ENCODE peak calls at places on chromosomes 16 and 17, in eight cellular contexts. One of them, this sample, is unnamed.

GRCh38 chr17:72774251-72774650 is 318.2 kb downstream of the SLC39A11 start:
- DNase-seq in cardiac muscle cell: no peak
- DNase-seq in left ventricle myocardium inferior: no peak
- DNase-seq in tibial artery: no peak
- DNase-seq in CD8-positive, alpha-beta T cell: no peak
- DNase-seq in AG04450: no peak
- DNase-seq in endodermal cell: no peak
- DNase-seq in GM23248: no peak
- DNase-seq in this sample: no peak

GRCh38 chr16:67481561-67482259 is 753 bp upstream of the ATP6V0D1 start:
- DNase-seq in cardiac muscle cell: no peak
- DNase-seq in left ventricle myocardium inferior: peak; percentile 48
- DNase-seq in tibial artery: no peak
- DNase-seq in CD8-positive, alpha-beta T cell: peak; percentile 20
- DNase-seq in AG04450: no peak
- DNase-seq in endodermal cell: no peak
- DNase-seq in GM23248: peak; percentile 60
- DNase-seq in this sample: peak; percentile 58

GRCh38 chr16:81707411-81708321 is 71.4 kb upstream of the PLCG2 start:
- DNase-seq in cardiac muscle cell: no peak
- DNase-seq in left ventricle myocardium inferior: peak; percentile 16
- DNase-seq in tibial artery: no peak
- DNase-seq in CD8-positive, alpha-beta T cell: no peak
- DNase-seq in AG04450: no peak
- DNase-seq in endodermal cell: no peak
- DNase-seq in GM23248: peak; percentile 80
- DNase-seq in this sample: no peak

GRCh38 chr17:59501690-59502089 is 63.7 kb upstream of the DHX40 start:
- DNase-seq in cardiac muscle cell: no peak
- DNase-seq in left ventricle myocardium inferior: no peak
- DNase-seq in tibial artery: no peak
- DNase-seq in CD8-positive, alpha-beta T cell: no peak
- DNase-seq in AG04450: no peak
- DNase-seq in endodermal cell: no peak
- DNase-seq in GM23248: no peak
- DNase-seq in this sample: no peak

GRCh38 chr16:68116256-68116853 is 31.2 kb downstream of the NFATC3 start:
- DNase-seq in cardiac muscle cell: no peak
- DNase-seq in left ventricle myocardium inferior: no peak
- DNase-seq in tibial artery: no peak
- DNase-seq in CD8-positive, alpha-beta T cell: no peak
- DNase-seq in AG04450: no peak
- DNase-seq in endodermal cell: no peak
- DNase-seq in GM23248: peak; percentile 61
- DNase-seq in this sample: no peak

GRCh38 chr17:35390156-35390555 is 16.7 kb upstream of the SLFN11 start:
- DNase-seq in cardiac muscle cell: no peak
- DNase-seq in left ventricle myocardium inferior: no peak
- DNase-seq in tibial artery: no peak
- DNase-seq in CD8-positive, alpha-beta T cell: no peak
- DNase-seq in AG04450: no peak
- DNase-seq in endodermal cell: peak; percentile 56
- DNase-seq in GM23248: no peak
- DNase-seq in this sample: no peak

GRCh38 chr16:50696575-50697420 is 3.4 kb downstream of the NOD2 start:
- DNase-seq in cardiac muscle cell: no peak
- DNase-seq in left ventricle myocardium inferior: peak; percentile 81
- DNase-seq in tibial artery: peak; percentile 83
- DNase-seq in CD8-positive, alpha-beta T cell: no peak
- DNase-seq in AG04450: no peak
- DNase-seq in endodermal cell: peak; percentile 39
- DNase-seq in GM23248: peak; percentile 75
- DNase-seq in this sample: peak; percentile 88

GRCh38 chr17:68221786-68222185 is 26.1 kb upstream of the AMZ2 start:
- DNase-seq in cardiac muscle cell: no peak
- DNase-seq in left ventricle myocardium inferior: no peak
- DNase-seq in tibial artery: no peak
- DNase-seq in CD8-positive, alpha-beta T cell: no peak
- DNase-seq in AG04450: no peak
- DNase-seq in endodermal cell: no peak
- DNase-seq in GM23248: no peak
- DNase-seq in this sample: no peak

GRCh38 chr17:20279631-20280030 is 187.7 kb downstream of the LGALS9B start:
- DNase-seq in cardiac muscle cell: no peak
- DNase-seq in left ventricle myocardium inferior: no peak
- DNase-seq in tibial artery: no peak
- DNase-seq in CD8-positive, alpha-beta T cell: no peak
- DNase-seq in AG04450: no peak
- DNase-seq in endodermal cell: peak; percentile 31
- DNase-seq in GM23248: no peak
- DNase-seq in this sample: no peak

GRCh38 chr17:47266782-47267181 is 13.2 kb downstream of the ITGB3 start:
- DNase-seq in cardiac muscle cell: no peak
- DNase-seq in left ventricle myocardium inferior: no peak
- DNase-seq in tibial artery: no peak
- DNase-seq in CD8-positive, alpha-beta T cell: no peak
- DNase-seq in AG04450: no peak
- DNase-seq in endodermal cell: no peak
- DNase-seq in GM23248: peak; percentile 36
- DNase-seq in this sample: no peak

GRCh38 chr17:21298983-21299519 is 14.5 kb downstream of the MAP2K3 start:
- DNase-seq in cardiac muscle cell: no peak
- DNase-seq in left ventricle myocardium inferior: no peak
- DNase-seq in tibial artery: no peak
- DNase-seq in CD8-positive, alpha-beta T cell: no peak
- DNase-seq in AG04450: no peak
- DNase-seq in endodermal cell: no peak
- DNase-seq in GM23248: peak; percentile 1
- DNase-seq in this sample: no peak

GRCh38 chr16:48864055-48864454 is 254.1 kb upstream of the N4BP1 start:
- DNase-seq in cardiac muscle cell: no peak
- DNase-seq in left ventricle myocardium inferior: no peak
- DNase-seq in tibial artery: no peak
- DNase-seq in CD8-positive, alpha-beta T cell: no peak
- DNase-seq in AG04450: no peak
- DNase-seq in endodermal cell: peak; percentile 66
- DNase-seq in GM23248: no peak
- DNase-seq in this sample: no peak

GRCh38 chr17:42389135-42389417 is 834 bp upstream of the STAT3 start:
- DNase-seq in cardiac muscle cell: no peak
- DNase-seq in left ventricle myocardium inferior: no peak
- DNase-seq in tibial artery: no peak
- DNase-seq in CD8-positive, alpha-beta T cell: no peak
- DNase-seq in AG04450: no peak
- DNase-seq in endodermal cell: no peak
- DNase-seq in GM23248: no peak
- DNase-seq in this sample: no peak

GRCh38 chr16:14629612-14629918 is 495 bp downstream of the PARN start:
- DNase-seq in cardiac muscle cell: no peak
- DNase-seq in left ventricle myocardium inferior: no peak
- DNase-seq in tibial artery: no peak
- DNase-seq in CD8-positive, alpha-beta T cell: no peak
- DNase-seq in AG04450: no peak
- DNase-seq in endodermal cell: no peak
- DNase-seq in GM23248: peak; percentile 50
- DNase-seq in this sample: no peak

GRCh38 chr17:45314761-45315549 is 1.9 kb downstream of the MAP3K14 start:
- DNase-seq in cardiac muscle cell: no peak
- DNase-seq in left ventricle myocardium inferior: no peak
- DNase-seq in tibial artery: no peak
- DNase-seq in CD8-positive, alpha-beta T cell: no peak
- DNase-seq in AG04450: no peak
- DNase-seq in endodermal cell: no peak
- DNase-seq in GM23248: peak; percentile 58
- DNase-seq in this sample: no peak

GRCh38 chr17:45312477-45313418 is 4.1 kb downstream of the MAP3K14 start:
- DNase-seq in cardiac muscle cell: no peak
- DNase-seq in left ventricle myocardium inferior: no peak
- DNase-seq in tibial artery: no peak
- DNase-seq in CD8-positive, alpha-beta T cell: no peak
- DNase-seq in AG04450: no peak
- DNase-seq in endodermal cell: peak; percentile 45
- DNase-seq in GM23248: peak; percentile 42
- DNase-seq in this sample: no peak

GRCh38 chr17:45315583-45316270 is 1.1 kb downstream of the MAP3K14 start:
- DNase-seq in cardiac muscle cell: no peak
- DNase-seq in left ventricle myocardium inferior: no peak
- DNase-seq in tibial artery: no peak
- DNase-seq in CD8-positive, alpha-beta T cell: no peak
- DNase-seq in AG04450: no peak
- DNase-seq in endodermal cell: peak; percentile 57
- DNase-seq in GM23248: no peak
- DNase-seq in this sample: no peak

GRCh38 chr17:45313419-45313771 is 3.4 kb downstream of the MAP3K14 start:
- DNase-seq in cardiac muscle cell: no peak
- DNase-seq in left ventricle myocardium inferior: no peak
- DNase-seq in tibial artery: no peak
- DNase-seq in CD8-positive, alpha-beta T cell: no peak
- DNase-seq in AG04450: no peak
- DNase-seq in endodermal cell: no peak
- DNase-seq in GM23248: no peak
- DNase-seq in this sample: no peak

DNA sequence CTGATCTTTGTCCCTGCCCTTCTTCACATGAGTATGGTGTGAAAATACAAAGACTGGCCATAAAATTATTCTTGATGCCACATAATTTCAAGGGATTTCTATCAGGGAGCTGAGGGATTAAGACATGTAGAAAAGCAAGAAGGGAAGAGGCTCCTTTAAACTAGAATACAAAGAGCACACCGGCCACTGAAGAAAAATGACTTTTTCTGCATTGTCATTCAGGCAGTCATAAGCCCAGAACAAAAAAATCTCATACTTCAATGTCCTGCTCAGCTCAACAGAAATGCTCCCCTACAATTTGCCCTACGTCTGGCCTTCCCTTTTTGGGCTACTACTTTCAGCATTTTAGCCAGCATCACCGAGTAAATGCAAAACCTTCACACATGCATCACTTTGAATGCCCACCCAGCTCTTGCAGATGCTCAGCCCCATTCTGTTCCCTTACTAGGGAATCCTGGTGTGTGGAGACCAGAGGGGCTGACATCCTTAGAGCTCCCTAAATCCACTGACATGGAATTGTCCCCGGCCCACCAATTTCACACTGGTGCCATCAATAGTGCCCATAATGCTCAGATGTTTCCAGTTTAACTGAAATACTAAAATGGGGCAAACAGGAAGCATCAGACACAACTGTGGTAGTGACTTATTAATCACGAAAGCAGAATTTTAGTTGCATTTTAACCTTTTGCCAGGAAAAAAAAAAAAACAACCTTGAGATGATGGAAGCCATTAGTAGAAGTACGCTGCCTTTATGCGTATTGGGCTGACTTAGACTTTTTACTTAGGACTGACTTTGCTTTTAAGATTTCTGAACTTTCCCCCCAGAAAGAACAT is 2.7 kb downstream of the MAP3K14 start:
- DNase-seq in cardiac muscle cell: no peak
- DNase-seq in left ventricle myocardium inferior: no peak
- DNase-seq in tibial artery: no peak
- DNase-seq in CD8-positive, alpha-beta T cell: no peak
- DNase-seq in AG04450: no peak
- DNase-seq in endodermal cell: no peak
- DNase-seq in GM23248: no peak
- DNase-seq in this sample: no peak
- H3K27ac ChIP-seq in cardiac muscle cell: no peak overlapping the region
- H3K27ac ChIP-seq in left ventricle myocardium inferior: peak overlapping the region; percentile 97
- H3K27ac ChIP-seq in tibial artery: no peak overlapping the region
- H3K27ac ChIP-seq in CD8-positive, alpha-beta T cell: peak overlapping the region; percentile 75
- H3K27ac ChIP-seq in AG04450: no peak overlapping the region
- H3K27ac ChIP-seq in endodermal cell: no peak overlapping the region
- H3K27ac ChIP-seq in GM23248: no peak overlapping the region
- H3K27ac ChIP-seq in this sample: peak overlapping the region; percentile 87

GRCh38 chr17:56425483-56425882 is 168.0 kb upstream of the NOG start:
- DNase-seq in cardiac muscle cell: no peak
- DNase-seq in left ventricle myocardium inferior: no peak
- DNase-seq in tibial artery: no peak
- DNase-seq in CD8-positive, alpha-beta T cell: no peak
- DNase-seq in AG04450: no peak
- DNase-seq in endodermal cell: peak; percentile 51
- DNase-seq in GM23248: no peak
- DNase-seq in this sample: no peak
- H3K27ac ChIP-seq in cardiac muscle cell: no peak overlapping the region
- H3K27ac ChIP-seq in left ventricle myocardium inferior: no peak overlapping the region
- H3K27ac ChIP-seq in tibial artery: no peak overlapping the region
- H3K27ac ChIP-seq in CD8-positive, alpha-beta T cell: no peak overlapping the region
- H3K27ac ChIP-seq in AG04450: no peak overlapping the region
- H3K27ac ChIP-seq in endodermal cell: no peak overlapping the region
- H3K27ac ChIP-seq in GM23248: no peak overlapping the region
- H3K27ac ChIP-seq in this sample: no peak overlapping the region

GRCh38 chr17:77119668-77120301 is 21.0 kb upstream of the SEC14L1 start:
- DNase-seq in cardiac muscle cell: no peak
- DNase-seq in left ventricle myocardium inferior: no peak
- DNase-seq in tibial artery: no peak
- DNase-seq in CD8-positive, alpha-beta T cell: no peak
- DNase-seq in AG04450: no peak
- DNase-seq in endodermal cell: no peak
- DNase-seq in GM23248: no peak
- DNase-seq in this sample: no peak
- H3K27ac ChIP-seq in cardiac muscle cell: peak overlapping the region; percentile 71
- H3K27ac ChIP-seq in left ventricle myocardium inferior: peak overlapping the region; percentile 92
- H3K27ac ChIP-seq in tibial artery: no peak overlapping the region
- H3K27ac ChIP-seq in CD8-positive, alpha-beta T cell: no peak overlapping the region
- H3K27ac ChIP-seq in AG04450: no peak overlapping the region
- H3K27ac ChIP-seq in endodermal cell: no peak overlapping the region
- H3K27ac ChIP-seq in GM23248: no peak overlapping the region
- H3K27ac ChIP-seq in this sample: peak overlapping the region; percentile 5

DNA sequence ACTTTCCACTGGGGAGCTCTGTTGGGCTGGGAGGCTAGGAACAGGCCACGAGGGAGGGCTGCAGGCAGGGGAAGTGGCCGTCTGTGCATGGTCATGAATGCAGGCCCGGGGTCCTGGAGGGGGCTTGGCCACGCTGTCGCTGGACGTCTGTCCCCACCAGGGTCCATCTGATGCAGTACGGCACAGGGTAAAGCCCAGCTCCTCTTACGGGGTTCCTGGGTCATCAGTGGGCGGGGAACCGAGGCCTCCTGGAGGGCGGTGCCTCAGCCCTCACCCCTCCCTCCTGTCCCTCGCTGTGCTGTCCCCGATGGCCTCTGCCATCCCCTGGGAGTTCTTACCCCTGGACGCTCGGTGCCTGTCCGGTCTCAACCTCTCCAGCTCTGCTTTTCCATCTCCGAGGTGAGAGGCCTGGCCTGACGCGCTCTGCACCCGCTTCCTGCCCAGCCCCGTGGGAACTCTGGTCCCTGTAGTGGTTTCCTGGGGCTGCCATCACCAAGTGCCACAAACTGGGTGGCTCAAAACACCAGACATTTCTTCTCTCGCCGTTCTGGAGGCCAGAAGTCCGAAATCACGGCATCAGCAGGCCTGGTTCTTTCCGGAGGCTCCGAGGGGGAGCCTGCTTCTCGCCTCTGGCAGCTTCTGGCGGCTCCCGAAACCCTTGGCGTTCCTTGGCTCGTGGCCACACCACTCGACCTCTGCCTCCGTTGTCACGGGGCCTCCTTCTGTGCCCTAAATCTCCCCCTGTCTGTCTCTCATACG is 182.8 kb downstream of the SEC14L1 start:
- DNase-seq in cardiac muscle cell: no peak
- DNase-seq in left ventricle myocardium inferior: no peak
- DNase-seq in tibial artery: peak; percentile 88
- DNase-seq in CD8-positive, alpha-beta T cell: no peak
- DNase-seq in AG04450: no peak
- DNase-seq in endodermal cell: peak; percentile 64
- DNase-seq in GM23248: peak; percentile 59
- DNase-seq in this sample: peak; percentile 85
- H3K27ac ChIP-seq in cardiac muscle cell: peak overlapping the region; percentile 94
- H3K27ac ChIP-seq in left ventricle myocardium inferior: peak overlapping the region; percentile 91
- H3K27ac ChIP-seq in tibial artery: peak overlapping the region; percentile 92
- H3K27ac ChIP-seq in CD8-positive, alpha-beta T cell: no peak overlapping the region
- H3K27ac ChIP-seq in AG04450: peak overlapping the region; percentile 99
- H3K27ac ChIP-seq in endodermal cell: peak overlapping the region; percentile 30
- H3K27ac ChIP-seq in GM23248: peak overlapping the region; percentile 99
- H3K27ac ChIP-seq in this sample: peak overlapping the region; percentile 95

This sample was measured in adrenal gland.